ENCODE peak calls at places on chromosome 21, in nine cellular contexts. O is breast epithelium, V is GM12878, N is adrenal gland, I is colonic mucosa, J is transverse colon, B is mesendoderm, W is left lung, Y is lower lobe of right lung. X is an unnamed sample.

GRCh38 chr21:17527240-17527639 is 14.4 kb downstream of the CXADR start:
- DNase-seq in O (no peak), V (no peak), N (peak; percentile 28), I (no peak), J (no peak), B (peak; percentile 36), W (no peak), Y (no peak), X (peak; percentile 87)

GRCh38 chr21:34808569-34809204 is 139.9 kb downstream of the CLIC6 start:
- DNase-seq in O (no peak), V (no peak), N (peak; percentile 47), I (no peak), J (no peak), B (no peak), W (no peak), Y (no peak), X (peak; percentile 93)

GRCh38 chr21:19941626-19942025 is 1056.6 kb upstream of the NCAM2 start:
- DNase-seq in O (no peak), V (no peak), N (no peak), I (no peak), J (no peak), B (no peak), W (no peak), Y (no peak), X (no peak)

GRCh38 chr21:15415541-15416261 is 314.1 kb upstream of the USP25 start:
- DNase-seq in O (no peak), V (no peak), N (no peak), I (no peak), J (no peak), B (no peak), W (no peak), Y (no peak), X (peak; percentile 74)

GRCh38 chr21:42237161-42237560 is 18.2 kb downstream of the ABCG1 start:
- DNase-seq in O (no peak), V (no peak), N (no peak), I (no peak), J (no peak), B (no peak), W (no peak), Y (no peak), X (no peak)

GRCh38 chr21:15193937-15194336 is 129.1 kb upstream of the NRIP1 start:
- DNase-seq in O (no peak), V (no peak), N (no peak), I (no peak), J (no peak), B (no peak), W (no peak), Y (no peak), X (no peak)

GRCh38 chr21:39094847-39095525 is 88.3 kb downstream of the PSMG1 start:
- DNase-seq in O (no peak), V (no peak), N (no peak), I (no peak), J (no peak), B (peak; percentile 45), W (no peak), Y (no peak), X (peak; percentile 96)

GRCh38 chr21:37984416-37984815 is 68.2 kb upstream of the KCNJ6 start:
- DNase-seq in O (no peak), V (no peak), N (no peak), I (no peak), J (no peak), B (no peak), W (no peak), Y (no peak), X (no peak)

GRCh38 chr21:14545906-14546480 is at the start of gene SAMSN1:
- DNase-seq in O (no peak), V (peak; percentile 78), N (peak; percentile 45), I (no peak), J (peak; percentile 53), B (no peak), W (no peak), Y (peak; percentile 64), X (no peak)

GRCh38 chr21:41926068-41926806 is 27.6 kb downstream of the C2CD2 start:
- DNase-seq in O (peak; percentile 37), V (peak; percentile 68), N (no peak), I (peak; percentile 42), J (no peak), B (peak; percentile 86), W (no peak), Y (no peak), X (peak; percentile 55)

GRCh38 chr21:41766883-41767605 is at the start of gene RIPK4:
- DNase-seq in O (peak; percentile 91), V (peak; percentile 19), N (no peak), I (peak; percentile 91), J (peak; percentile 89), B (peak; percentile 80), W (peak; percentile 87), Y (peak; percentile 82), X (no peak)

GRCh38 chr21:36769051-36769867 is 70.3 kb downstream of the SIM2 start:
- DNase-seq in O (no peak), V (no peak), N (peak; percentile 68), I (no peak), J (no peak), B (no peak), W (no peak), Y (no peak), X (peak; percentile 96)

GRCh38 chr21:25811186-25811585 is 76.4 kb downstream of the GABPA start:
- DNase-seq in O (no peak), V (no peak), N (no peak), I (no peak), J (no peak), B (no peak), W (no peak), Y (no peak), X (no peak)

GRCh38 chr21:15928196-15928595 is 198.4 kb downstream of the USP25 start:
- DNase-seq in O (no peak), V (no peak), N (no peak), I (no peak), J (no peak), B (no peak), W (no peak), Y (no peak), X (no peak)

GRCh38 chr21:36028127-36029069 is 31.9 kb downstream of the SETD4 start:
- DNase-seq in O (peak; percentile 81), V (peak; percentile 23), N (peak; percentile 70), I (peak; percentile 76), J (peak; percentile 77), B (peak; percentile 81), W (peak; percentile 86), Y (peak; percentile 78), X (peak; percentile 37)

GRCh38 chr21:15775981-15776380 is 46.2 kb downstream of the USP25 start:
- DNase-seq in O (no peak), V (no peak), N (no peak), I (no peak), J (no peak), B (no peak), W (no peak), Y (no peak), X (peak; percentile 81)

GRCh38 chr21:33559813-33560212 is 17.0 kb downstream of the SON start:
- DNase-seq in O (no peak), V (no peak), N (no peak), I (no peak), J (no peak), B (no peak), W (no peak), Y (no peak), X (no peak)

GRCh38 chr21:28337319-28337718 is 655.4 kb downstream of the LTN1 start:
- DNase-seq in O (no peak), V (no peak), N (no peak), I (no peak), J (no peak), B (peak; percentile 48), W (no peak), Y (no peak), X (peak; percentile 24)

GRCh38 chr21:30620080-30620479 is 347 bp upstream of the KRTAP20-4 start:
- DNase-seq in O (no peak), V (no peak), N (no peak), I (no peak), J (no peak), B (no peak), W (no peak), Y (no peak), X (no peak)

GRCh38 chr21:37868896-37869295 is 47.4 kb downstream of the KCNJ6 start:
- DNase-seq in O (no peak), V (no peak), N (no peak), I (no peak), J (no peak), B (peak; percentile 12), W (no peak), Y (no peak), X (no peak)

GRCh38 chr21:20315044-20315443 is 683.2 kb upstream of the NCAM2 start:
- DNase-seq in O (no peak), V (no peak), N (no peak), I (no peak), J (no peak), B (no peak), W (no peak), Y (no peak), X (no peak)

GRCh38 chr21:38817371-38818335 is 11.9 kb downstream of the ETS2 start:
- DNase-seq in O (no peak), V (no peak), N (peak; percentile 78), I (no peak), J (peak; percentile 47), B (no peak), W (no peak), Y (no peak), X (peak; percentile 75)

GRCh38 chr21:45414396-45415187 is 9.6 kb downstream of the COL18A1 start:
- DNase-seq in O (no peak), V (no peak), N (no peak), I (no peak), J (no peak), B (no peak), W (peak; percentile 70), Y (peak; percentile 28), X (no peak)
- H3K4me1 ChIP-seq in O (peaks cover 12% of the 10 kb centered on the region), V (no peaks in the 10 kb centered on the region), N (peaks cover 41% of the 10 kb centered on the region), I (no peaks in the 10 kb centered on the region), J (no peaks in the 10 kb centered on the region), B (no peaks in the 10 kb centered on the region), W (no peaks in the 10 kb centered on the region), Y (peaks cover 7% of the 10 kb centered on the region), X (peaks cover 14% of the 10 kb centered on the region)

GRCh38 chr21:26943916-26944315 is 23.0 kb downstream of the ADAMTS5 start:
- DNase-seq in O (no peak), V (no peak), N (no peak), I (no peak), J (no peak), B (no peak), W (no peak), Y (no peak), X (no peak)
- H3K4me1 ChIP-seq in O (peaks cover 11% of the 10 kb centered on the region), V (no peaks in the 10 kb centered on the region), N (no peaks in the 10 kb centered on the region), I (no peaks in the 10 kb centered on the region), J (no peaks in the 10 kb centered on the region), B (no peaks in the 10 kb centered on the region), W (peaks cover 16% of the 10 kb centered on the region), Y (peaks cover 18% of the 10 kb centered on the region), X (no peaks in the 10 kb centered on the region)

DNA sequence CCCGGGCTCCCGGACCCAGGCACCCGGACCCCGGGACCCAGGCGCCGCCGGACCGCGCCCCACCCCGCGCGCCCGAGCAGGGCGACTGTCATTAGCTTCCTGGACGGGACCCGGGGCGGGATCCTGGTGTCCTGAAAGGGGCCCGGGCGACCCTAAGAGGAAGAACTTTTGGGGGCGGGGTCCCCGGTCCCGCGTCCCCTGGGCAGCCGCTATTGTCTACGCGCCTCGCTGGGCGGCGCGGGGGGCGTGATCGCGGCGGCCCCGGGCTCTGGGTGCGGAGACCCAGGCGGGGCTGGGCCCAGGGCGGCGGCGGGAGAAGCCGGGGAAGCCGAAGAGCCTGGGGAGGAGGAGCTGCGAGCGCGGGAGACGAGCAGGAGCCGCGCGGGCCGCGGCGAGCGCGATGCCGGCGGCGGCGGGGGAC is 465 bp downstream of the HUNK start:
- DNase-seq in O (no peak), V (no peak), N (no peak), I (peak; percentile 45), J (peak; percentile 44), B (peak; percentile 47), W (no peak), Y (no peak), X (no peak)
- H3K4me1 ChIP-seq in O (peaks cover 9% of the 10 kb centered on the region), V (no peaks in the 10 kb centered on the region), N (peaks cover 12% of the 10 kb centered on the region), I (no peaks in the 10 kb centered on the region), J (peaks cover 23% of the 10 kb centered on the region), B (no peaks in the 10 kb centered on the region), W (peaks cover 21% of the 10 kb centered on the region), Y (peaks cover 22% of the 10 kb centered on the region), X (no peaks in the 10 kb centered on the region)

GRCh38 chr21:45110873-45111624 is 36.7 kb downstream of the ADARB1 start:
- DNase-seq in O (no peak), V (no peak), N (no peak), I (no peak), J (no peak), B (no peak), W (no peak), Y (no peak), X (no peak)
- H3K4me1 ChIP-seq in O (no peaks in the 10 kb centered on the region), V (peaks cover 39% of the 10 kb centered on the region), N (peaks cover 16% of the 10 kb centered on the region), I (peaks cover 3% of the 10 kb centered on the region), J (no peaks in the 10 kb centered on the region), B (no peaks in the 10 kb centered on the region), W (peaks cover 52% of the 10 kb centered on the region), Y (peaks cover 56% of the 10 kb centered on the region), X (peaks cover 7% of the 10 kb centered on the region)